ENCODE peak calls at places on chromosomes 3 and 15, in nine cellular contexts. F, H, V, K, J, M, I, W and C are unnamed samples.

GRCh38 chr3:172256101-172256687 is 192.1 kb downstream of the GHSR start:
- DNase-seq in K (no peak), W (no peak), M (peak; percentile 58), I (no peak), F (no peak), H (peak; percentile 84), V (no peak), J (peak; percentile 86), C (no peak)

GRCh38 chr15:48671381-48672022 is 26.0 kb upstream of the FBN1 start:
- DNase-seq in M (peak; percentile 79), V (no peak), I (no peak), K (peak; percentile 32), F (no peak), H (peak; percentile 97), J (peak; percentile 66), W (no peak), C (no peak)

GRCh38 chr15:77446840-77447390 is 26.2 kb downstream of the HMG20A start:
- DNase-seq in F (no peak), H (no peak), I (no peak), J (no peak), K (no peak), W (no peak), M (no peak), V (no peak), C (no peak)

GRCh38 chr15:39784638-39785037 is 2.0 kb upstream of the FSIP1 start:
- DNase-seq in K (no peak), H (no peak), F (no peak), I (no peak), V (no peak), M (no peak), J (no peak), W (no peak), C (no peak)

GRCh38 chr3:25751048-25751447 is 32.2 kb downstream of the NGLY1 start:
- DNase-seq in H (no peak), M (no peak), V (no peak), W (no peak), F (no peak), I (no peak), K (no peak), J (no peak), C (no peak)

GRCh38 chr3:141413387-141414140 is 45.3 kb downstream of the ZBTB38 start:
- DNase-seq in H (peak; percentile 44), W (no peak), F (no peak), V (no peak), M (no peak), J (no peak), I (no peak), K (no peak), C (no peak)

GRCh38 chr3:27467545-27467944 is 16.6 kb downstream of the SLC4A7 start:
- DNase-seq in F (no peak), J (peak; percentile 75), W (no peak), H (peak; percentile 63), V (no peak), K (no peak), I (no peak), M (no peak), C (no peak)

GRCh38 chr15:63905131-63905530 is 71.4 kb upstream of the HERC1 start:
- DNase-seq in F (no peak), W (no peak), K (no peak), V (no peak), H (no peak), M (no peak), I (no peak), J (peak; percentile 48), C (no peak)

GRCh38 chr3:82467051-82467450 is 705.6 kb upstream of the GBE1 start:
- DNase-seq in K (no peak), F (no peak), I (no peak), H (no peak), M (no peak), J (no peak), W (no peak), V (no peak), C (no peak)

GRCh38 chr3:82461049-82461889 is 699.8 kb upstream of the GBE1 start:
- DNase-seq in I (no peak), M (peak; percentile 19), H (no peak), V (no peak), K (no peak), F (no peak), J (no peak), W (no peak), C (no peak)

DNA sequence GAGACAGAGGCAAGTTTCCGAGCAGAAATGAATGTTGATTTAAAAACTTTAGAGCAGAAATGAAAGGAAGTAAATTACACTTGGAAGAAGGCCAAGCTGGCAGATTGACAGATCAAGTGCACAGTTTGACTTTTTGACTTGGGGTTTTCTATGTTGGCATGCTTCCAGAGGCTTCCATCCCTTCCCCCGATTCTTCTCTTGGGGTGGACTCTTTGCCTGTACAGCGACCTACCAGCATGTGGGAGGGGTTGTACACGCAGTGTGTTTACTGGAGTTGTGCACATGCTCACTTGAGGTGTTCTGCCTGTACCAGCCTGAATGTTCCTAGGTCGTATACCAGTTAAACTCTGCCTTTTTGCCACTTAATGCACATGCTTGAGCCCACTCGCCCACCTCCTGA is 701.5 kb upstream of the GBE1 start:
- DNase-seq in H (no peak), V (no peak), F (no peak), W (no peak), J (no peak), K (no peak), M (no peak), I (no peak), C (no peak)
- H3K4me3 ChIP-seq in H (no peak overlapping the region), V (no peak overlapping the region), F (no peak overlapping the region), W (no peak overlapping the region), J (no peak overlapping the region), K (no peak overlapping the region), M (no peak overlapping the region), I (no peak overlapping the region), C (no peak overlapping the region)

GRCh38 chr15:59294574-59294960 is 78.1 kb downstream of the MYO1E start:
- DNase-seq in J (no peak), W (no peak), K (no peak), I (no peak), V (no peak), H (no peak), M (no peak), F (no peak), C (no peak)

GRCh38 chr15:59290311-59291213 is 82.1 kb downstream of the MYO1E start:
- DNase-seq in K (no peak), I (no peak), H (no peak), J (no peak), F (no peak), W (no peak), M (no peak), V (no peak), C (no peak)

GRCh38 chr15:59291214-59291551 is 81.5 kb downstream of the MYO1E start:
- DNase-seq in F (no peak), H (no peak), V (no peak), K (no peak), J (no peak), I (no peak), W (no peak), M (no peak), C (no peak)

GRCh38 chr15:59294961-59295741 is 77.5 kb downstream of the MYO1E start:
- DNase-seq in J (peak; percentile 86), I (no peak), V (no peak), F (no peak), M (no peak), W (no peak), H (peak; percentile 92), K (no peak), C (no peak)

DNA sequence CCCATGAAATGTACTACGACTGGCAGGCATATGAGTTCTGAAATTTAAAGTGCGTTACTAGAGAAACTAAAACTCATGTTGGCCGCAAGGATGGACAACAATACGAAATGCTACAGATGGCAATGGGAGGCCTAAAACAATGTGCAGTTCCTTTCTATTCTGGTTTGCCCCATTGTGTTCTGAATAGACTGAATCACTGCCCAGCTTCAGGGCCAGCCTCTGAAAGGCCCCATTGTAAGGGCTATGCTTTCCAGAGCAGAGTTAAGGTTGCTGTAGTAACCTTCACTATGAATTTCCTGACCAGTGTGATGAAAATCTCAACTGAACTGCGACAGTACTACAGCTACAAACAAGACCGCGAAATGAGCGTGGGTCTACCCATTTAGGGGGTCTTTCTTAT is 80.3 kb downstream of the MYO1E start:
- DNase-seq in J (no peak), V (no peak), W (no peak), F (no peak), K (no peak), H (peak; percentile 63), M (no peak), I (no peak), C (no peak)
- H3K4me3 ChIP-seq in J (no peak overlapping the region), V (no peak overlapping the region), W (no peak overlapping the region), F (no peak overlapping the region), K (no peak overlapping the region), H (no peak overlapping the region), M (no peak overlapping the region), I (no peak overlapping the region), C (no peak overlapping the region)

DNA sequence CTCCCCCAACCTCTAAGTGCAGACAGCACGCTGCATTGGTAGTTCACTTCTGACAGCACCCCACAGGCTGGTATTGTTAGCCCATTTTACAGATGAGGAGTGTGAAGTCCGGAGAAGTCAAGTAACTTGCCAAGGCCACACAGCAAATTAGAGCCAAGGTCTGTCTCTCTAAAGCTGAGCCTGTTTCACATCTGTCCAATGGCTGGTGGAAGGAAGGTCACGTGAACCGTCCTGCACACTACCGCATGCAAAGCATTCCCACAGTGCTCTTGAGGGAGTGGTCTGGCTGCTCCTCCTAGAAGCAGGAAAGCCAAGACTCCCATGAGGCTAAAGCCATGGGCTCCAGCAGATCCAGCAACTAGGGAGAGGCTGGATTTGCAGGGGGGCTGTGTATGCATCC is 50.0 kb downstream of the MGLL start:
- DNase-seq in W (no peak), K (no peak), J (no peak), I (no peak), F (no peak), V (no peak), M (peak; percentile 32), H (no peak), C (no peak)
- H3K4me3 ChIP-seq in W (no peak overlapping the region), K (no peak overlapping the region), J (no peak overlapping the region), I (no peak overlapping the region), F (no peak overlapping the region), V (no peak overlapping the region), M (no peak overlapping the region), H (no peak overlapping the region), C (no peak overlapping the region)

GRCh38 chr15:89359471-89360293 is 25.1 kb upstream of the POLG start:
- DNase-seq in M (no peak), K (no peak), I (no peak), H (no peak), V (no peak), J (no peak), W (no peak), F (no peak), C (no peak)

GRCh38 chr15:89356634-89357298 is 22.1 kb upstream of the POLG start:
- DNase-seq in H (no peak), W (no peak), J (no peak), V (no peak), K (no peak), M (no peak), I (no peak), F (no peak), C (no peak)

GRCh38 chr15:89360294-89360971 is 25.8 kb upstream of the POLG start:
- DNase-seq in W (no peak), I (no peak), K (no peak), H (no peak), J (no peak), V (no peak), M (no peak), F (no peak), C (no peak)

GRCh38 chr15:89358755-89359439 is 24.3 kb upstream of the POLG start:
- DNase-seq in K (peak; percentile 80), M (peak; percentile 84), I (peak; percentile 81), H (peak; percentile 72), W (peak; percentile 90), F (no peak), J (peak; percentile 73), V (peak; percentile 85), C (peak; percentile 77)

DNA sequence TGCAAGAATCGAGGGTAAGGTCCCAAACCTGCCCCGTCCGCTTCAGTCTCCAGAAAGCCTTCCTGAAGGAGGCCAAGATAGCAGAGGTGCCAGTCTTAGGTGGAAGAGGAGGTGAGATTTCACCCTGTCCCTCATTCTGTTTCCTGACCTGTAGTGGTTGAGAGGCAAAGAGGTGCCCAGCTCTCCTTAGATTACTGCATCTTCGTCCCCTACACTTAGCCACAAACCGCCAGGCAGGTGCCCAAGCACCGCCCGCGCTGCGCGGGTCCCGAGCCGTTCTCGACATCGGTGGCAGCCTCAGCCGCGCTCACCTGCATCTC is 23.8 kb upstream of the POLG start:
- DNase-seq in F (no peak), M (no peak), K (no peak), J (no peak), H (no peak), W (no peak), I (no peak), V (no peak), C (no peak)
- H3K4me3 ChIP-seq in F (no peak overlapping the region), M (peak overlapping the region; percentile 58), K (no peak overlapping the region), J (peak overlapping the region; percentile 52), H (no peak overlapping the region), W (peak overlapping the region; percentile 64), I (peak overlapping the region; percentile 51), V (peak overlapping the region; percentile 53), C (no peak overlapping the region)